ENCODE peak calls at places on chromosome 17, in four cellular contexts. One of them, this sample, is unnamed.

GRCh38 chr17:81148986-81149533 is 16.2 kb upstream of the PVALEF start:
- DNase-seq in psoas muscle: no peak
- DNase-seq in stomach: no peak
- DNase-seq in ovary: no peak
- DNase-seq in this sample: no peak

GRCh38 chr17:65987988-65988387 is 203.9 kb downstream of the CEP112 start:
- DNase-seq in stomach: no peak
- DNase-seq in psoas muscle: no peak
- DNase-seq in ovary: no peak
- DNase-seq in this sample: peak; percentile 3

GRCh38 chr17:41868568-41868967 is 3.3 kb upstream of the KLHL11 start:
- DNase-seq in ovary: no peak
- DNase-seq in stomach: no peak
- DNase-seq in psoas muscle: no peak
- DNase-seq in this sample: no peak

GRCh38 chr17:34171245-34171818 is 83.8 kb upstream of the CCL2 start:
- DNase-seq in ovary: no peak
- DNase-seq in psoas muscle: peak; percentile 38
- DNase-seq in stomach: peak; percentile 63
- DNase-seq in this sample: peak; percentile 60

GRCh38 chr17:5254903-5255521 is 20.4 kb upstream of the SCIMP start:
- DNase-seq in stomach: no peak
- DNase-seq in psoas muscle: no peak
- DNase-seq in ovary: no peak
- DNase-seq in this sample: no peak

GRCh38 chr17:59436900-59437299 is 105.4 kb downstream of the YPEL2 start:
- DNase-seq in stomach: no peak
- DNase-seq in psoas muscle: peak; percentile 36
- DNase-seq in ovary: no peak
- DNase-seq in this sample: no peak

GRCh38 chr17:20009302-20010098 is at the start of gene SPECC1:
- DNase-seq in stomach: peak; percentile 89
- DNase-seq in psoas muscle: peak; percentile 85
- DNase-seq in ovary: peak; percentile 84
- DNase-seq in this sample: peak; percentile 78

GRCh38 chr17:67696347-67696746 is 21.4 kb upstream of the NOL11 start:
- DNase-seq in stomach: no peak
- DNase-seq in psoas muscle: no peak
- DNase-seq in ovary: no peak
- DNase-seq in this sample: no peak

GRCh38 chr17:49969134-49969759 is at the start of gene DLX4:
- DNase-seq in stomach: no peak
- DNase-seq in ovary: no peak
- DNase-seq in psoas muscle: no peak
- DNase-seq in this sample: no peak
- H3K27me3 ChIP-seq in stomach: peaks cover 100% of the 10 kb centered on the region
- H3K27me3 ChIP-seq in ovary: peaks cover 26% of the 10 kb centered on the region
- H3K27me3 ChIP-seq in psoas muscle: peaks cover 62% of the 10 kb centered on the region
- H3K27me3 ChIP-seq in this sample: peaks cover 62% of the 10 kb centered on the region

DNA sequence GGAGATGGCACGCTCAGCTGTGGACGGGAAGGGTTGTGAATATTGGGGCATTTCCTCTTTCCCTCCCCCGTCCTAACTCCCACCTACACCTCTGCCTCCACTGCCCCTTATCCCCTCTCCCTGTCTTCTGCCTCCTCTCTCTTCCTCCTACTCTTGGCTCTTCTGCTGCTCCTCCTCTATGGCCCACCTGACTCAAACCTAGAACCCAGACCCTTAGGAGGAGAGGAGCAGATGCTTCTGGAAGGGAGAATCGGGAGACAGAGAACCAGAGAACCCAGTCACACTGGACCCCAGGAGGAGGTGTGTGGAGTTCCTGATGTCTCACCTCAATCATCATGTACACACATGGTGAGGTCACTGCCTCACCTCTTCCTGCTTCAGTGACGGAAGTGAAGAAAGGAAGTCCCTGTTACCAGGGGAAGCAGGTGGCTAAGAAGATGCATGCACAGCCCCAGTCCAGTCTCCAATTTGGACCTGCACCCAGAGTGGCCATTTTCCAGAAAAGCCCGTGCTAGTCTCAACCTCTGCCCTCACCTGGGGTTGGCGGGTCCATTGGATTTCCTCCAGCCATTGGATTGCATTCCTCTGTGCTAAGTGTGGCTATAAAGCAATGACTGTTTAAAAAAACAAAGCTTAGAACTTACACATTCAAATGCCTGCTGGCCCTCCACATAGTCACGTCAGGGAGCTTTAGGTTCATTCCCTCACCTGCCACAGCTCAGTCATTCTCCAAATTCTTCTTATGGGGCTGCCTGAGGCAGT is 4.0 kb downstream of the RNF222 start:
- DNase-seq in stomach: no peak
- DNase-seq in psoas muscle: no peak
- DNase-seq in ovary: no peak
- DNase-seq in this sample: no peak
- H3K27ac ChIP-seq in stomach: no peak overlapping the region
- H3K27ac ChIP-seq in psoas muscle: no peak overlapping the region
- H3K27ac ChIP-seq in ovary: no peak overlapping the region
- H3K27ac ChIP-seq in this sample: no peak overlapping the region

GRCh38 chr17:21028192-21028591 is 14.6 kb downstream of the USP22 start:
- DNase-seq in stomach: no peak
- DNase-seq in ovary: no peak
- DNase-seq in psoas muscle: no peak
- DNase-seq in this sample: no peak
- H3K36me3 ChIP-seq in stomach: peaks cover 40% of the 10 kb centered on the region
- H3K36me3 ChIP-seq in ovary: no peaks in the 10 kb centered on the region
- H3K36me3 ChIP-seq in psoas muscle: no peaks in the 10 kb centered on the region
- H3K36me3 ChIP-seq in this sample: peaks cover 26% of the 10 kb centered on the region

DNA sequence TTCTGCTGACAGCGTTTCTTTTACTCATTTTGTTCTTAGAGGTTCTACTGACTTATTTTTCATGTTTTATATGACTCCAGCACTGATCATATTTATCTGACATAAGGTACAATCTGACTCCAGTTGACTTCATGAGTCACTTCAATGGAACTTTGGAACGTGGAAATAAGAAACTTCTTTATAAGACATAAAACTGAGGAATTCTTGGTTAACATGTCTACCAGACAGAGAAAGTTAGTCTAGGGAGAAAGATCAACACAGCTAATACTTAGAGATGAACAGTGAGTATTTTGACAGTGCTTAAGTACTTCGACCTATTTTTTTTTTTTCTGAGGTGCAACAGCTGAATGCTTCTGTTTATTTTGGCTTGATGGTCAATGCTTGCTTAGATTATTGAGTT is 679.5 kb downstream of the KCNJ2 start:
- DNase-seq in ovary: no peak
- DNase-seq in stomach: no peak
- DNase-seq in psoas muscle: no peak
- DNase-seq in this sample: no peak
- H3K27me3 ChIP-seq in ovary: no peaks in the 10 kb centered on the region
- H3K27me3 ChIP-seq in stomach: no peaks in the 10 kb centered on the region
- H3K27me3 ChIP-seq in psoas muscle: no peaks in the 10 kb centered on the region
- H3K27me3 ChIP-seq in this sample: no peaks in the 10 kb centered on the region

This sample was measured in thyroid gland.